ENCODE peak calls at places on chromosome 5, in four cellular contexts. D is A549, W is SW 1271, K is activated T-cell treated with anti-CD3 and anti-CD28 coated beads for 1 hour. E is an unnamed sample.

GRCh38 chr5:41843456-41844112 is 26.6 kb downstream of the OXCT1 start:
- DNase-seq in D (peak; percentile 70), W (peak; percentile 67), K (no peak), E (no peak)

GRCh38 chr5:125046838-125047237 is 300.4 kb upstream of the ZNF608 start:
- DNase-seq in D (no peak), W (no peak), K (no peak), E (no peak)

GRCh38 chr5:125176005-125176390 is 429.6 kb upstream of the ZNF608 start:
- DNase-seq in D (peak; percentile 34), W (no peak), K (no peak), E (peak; percentile 13)

GRCh38 chr5:135337064-135337463 is 62.0 kb downstream of the MACROH2A1 start:
- DNase-seq in D (no peak), W (no peak), K (no peak), E (no peak)

GRCh38 chr5:138677782-138678181 is 75.4 kb upstream of the CTNNA1 start:
- DNase-seq in D (no peak), W (no peak), K (no peak), E (no peak)

GRCh38 chr5:93579561-93580386 is 1.2 kb downstream of the NR2F1-AS1 start:
- DNase-seq in D (peak; percentile 28), W (peak; percentile 62), K (no peak), E (peak; percentile 50)

GRCh38 chr5:133361922-133362321 is 250.4 kb downstream of the FSTL4 start:
- DNase-seq in D (no peak), W (no peak), K (no peak), E (no peak)

GRCh38 chr5:1998716-1999317 is 116.1 kb upstream of the IRX4 start:
- DNase-seq in D (no peak), W (no peak), K (no peak), E (no peak)

GRCh38 chr5:177369050-177369912 is 11.6 kb downstream of the RGS14 start:
- DNase-seq in D (peak; percentile 49), W (peak; percentile 31), K (no peak), E (peak; percentile 82)

GRCh38 chr5:38379360-38379827 is 121.0 kb downstream of the EGFLAM start:
- DNase-seq in D (no peak), W (no peak), K (no peak), E (no peak)

GRCh38 chr5:171438753-171439152 is 19.3 kb downstream of the FGF18 start:
- DNase-seq in D (no peak), W (no peak), K (no peak), E (no peak)

GRCh38 chr5:31809037-31809910 is 170.3 kb downstream of the PDZD2 start:
- DNase-seq in D (peak; percentile 81), W (peak; percentile 78), K (no peak), E (peak; percentile 56)

GRCh38 chr5:41648976-41649375 is 138.6 kb upstream of the PLCXD3 start:
- DNase-seq in D (no peak), W (no peak), K (no peak), E (no peak)

GRCh38 chr5:90488791-90489190 is 14.1 kb downstream of the POLR3G start:
- DNase-seq in D (no peak), W (no peak), K (no peak), E (no peak)

GRCh38 chr5:16135506-16135905 is 44.1 kb downstream of the MARCHF11 start:
- DNase-seq in D (no peak), W (no peak), K (no peak), E (no peak)

GRCh38 chr5:73673161-73673591 is 47.2 kb downstream of the ARHGEF28 start:
- DNase-seq in D (peak; percentile 71), W (peak; percentile 75), K (no peak), E (no peak)

GRCh38 chr5:114430532-114430931 is 68.7 kb downstream of the KCNN2 start:
- DNase-seq in D (no peak), W (no peak), K (no peak), E (no peak)

GRCh38 chr5:142023836-142024235 is 11.0 kb upstream of the GNPDA1 start:
- DNase-seq in D (no peak), W (no peak), K (no peak), E (no peak)

GRCh38 chr5:109146611-109147010 is 263.2 kb downstream of the PJA2 start:
- DNase-seq in D (no peak), W (no peak), K (no peak), E (no peak)

GRCh38 chr5:167063788-167064187 is 1227.7 kb upstream of the WWC1 start:
- DNase-seq in D (no peak), W (no peak), K (no peak), E (no peak)

GRCh38 chr5:138545919-138546562 is 3.0 kb upstream of the ETF1 start:
- DNase-seq in D (no peak), W (no peak), K (no peak), E (no peak)

GRCh38 chr5:169705322-169705721 is 68.2 kb downstream of the DOCK2 start:
- DNase-seq in D (no peak), W (no peak), K (no peak), E (no peak)

GRCh38 chr5:167096816-167097215 is 1194.6 kb upstream of the WWC1 start:
- DNase-seq in D (no peak), W (no peak), K (no peak), E (no peak)